ENCODE peak calls at places on chromosomes 13 and 19, in six cellular contexts. One of them, this sample, is unnamed.

GRCh38 chr19:10550336-10550735 is 6.6 kb downstream of the ATG4D start:
- DNase-seq in T-helper 2 cell: no peak
- DNase-seq in iris pigment epithelial cell: no peak
- DNase-seq in RCC 7860: no peak
- DNase-seq in fibroblast of the aortic adventitia: no peak
- DNase-seq in tibial artery: no peak
- DNase-seq in this sample: no peak

GRCh38 chr19:32018014-32018413 is 327.4 kb upstream of the ZNF507 start:
- DNase-seq in tibial artery: no peak
- DNase-seq in fibroblast of the aortic adventitia: no peak
- DNase-seq in RCC 7860: no peak
- DNase-seq in iris pigment epithelial cell: peak; percentile 61
- DNase-seq in T-helper 2 cell: no peak
- DNase-seq in this sample: no peak

GRCh38 chr13:92538164-92538563 is 688.4 kb upstream of the GPC6 start:
- DNase-seq in RCC 7860: no peak
- DNase-seq in tibial artery: no peak
- DNase-seq in fibroblast of the aortic adventitia: no peak
- DNase-seq in iris pigment epithelial cell: no peak
- DNase-seq in T-helper 2 cell: no peak
- DNase-seq in this sample: no peak

GRCh38 chr19:18488838-18489626 is 32.8 kb downstream of the ELL start:
- DNase-seq in T-helper 2 cell: no peak
- DNase-seq in iris pigment epithelial cell: peak; percentile 24
- DNase-seq in RCC 7860: no peak
- DNase-seq in fibroblast of the aortic adventitia: no peak
- DNase-seq in tibial artery: no peak
- DNase-seq in this sample: no peak

GRCh38 chr19:7356899-7357627 is 8.3 kb downstream of the ARHGEF18 start:
- DNase-seq in iris pigment epithelial cell: no peak
- DNase-seq in T-helper 2 cell: no peak
- DNase-seq in tibial artery: no peak
- DNase-seq in RCC 7860: no peak
- DNase-seq in fibroblast of the aortic adventitia: no peak
- DNase-seq in this sample: no peak

GRCh38 chr13:98752111-98752941 is at the start of gene SLC15A1:
- DNase-seq in T-helper 2 cell: no peak
- DNase-seq in tibial artery: no peak
- DNase-seq in fibroblast of the aortic adventitia: no peak
- DNase-seq in iris pigment epithelial cell: no peak
- DNase-seq in RCC 7860: no peak
- DNase-seq in this sample: no peak

GRCh38 chr13:46662690-46663089 is 109.7 kb downstream of the LRCH1 start:
- DNase-seq in T-helper 2 cell: no peak
- DNase-seq in fibroblast of the aortic adventitia: no peak
- DNase-seq in iris pigment epithelial cell: no peak
- DNase-seq in RCC 7860: no peak
- DNase-seq in tibial artery: no peak
- DNase-seq in this sample: no peak

GRCh38 chr19:51094696-51095279 is 12.1 kb upstream of the KLK14 start:
- DNase-seq in tibial artery: no peak
- DNase-seq in T-helper 2 cell: no peak
- DNase-seq in iris pigment epithelial cell: no peak
- DNase-seq in fibroblast of the aortic adventitia: no peak
- DNase-seq in RCC 7860: no peak
- DNase-seq in this sample: no peak

GRCh38 chr13:40146586-40147240 is 491.3 kb downstream of the COG6 start:
- DNase-seq in tibial artery: no peak
- DNase-seq in RCC 7860: no peak
- DNase-seq in iris pigment epithelial cell: no peak
- DNase-seq in T-helper 2 cell: no peak
- DNase-seq in fibroblast of the aortic adventitia: no peak
- DNase-seq in this sample: no peak

GRCh38 chr19:19064098-19064722 is 416 bp downstream of the SLC25A42 start:
- DNase-seq in fibroblast of the aortic adventitia: no peak
- DNase-seq in RCC 7860: no peak
- DNase-seq in T-helper 2 cell: no peak
- DNase-seq in iris pigment epithelial cell: no peak
- DNase-seq in tibial artery: no peak
- DNase-seq in this sample: no peak

GRCh38 chr19:54299126-54299498 is 13.9 kb downstream of the LILRA5 start:
- DNase-seq in fibroblast of the aortic adventitia: no peak
- DNase-seq in iris pigment epithelial cell: no peak
- DNase-seq in tibial artery: no peak
- DNase-seq in RCC 7860: no peak
- DNase-seq in T-helper 2 cell: no peak
- DNase-seq in this sample: no peak

GRCh38 chr19:8423821-8424223 is 10.7 kb downstream of the MARCHF2 start:
- DNase-seq in T-helper 2 cell: no peak
- DNase-seq in fibroblast of the aortic adventitia: peak; percentile 99
- DNase-seq in iris pigment epithelial cell: peak; percentile 98
- DNase-seq in RCC 7860: peak; percentile 94
- DNase-seq in tibial artery: peak; percentile 98
- DNase-seq in this sample: peak; percentile 96

GRCh38 chr19:42846597-42846996 is 32.9 kb downstream of the PSG1 start:
- DNase-seq in fibroblast of the aortic adventitia: no peak
- DNase-seq in tibial artery: no peak
- DNase-seq in RCC 7860: no peak
- DNase-seq in iris pigment epithelial cell: peak; percentile 25
- DNase-seq in T-helper 2 cell: no peak
- DNase-seq in this sample: no peak

GRCh38 chr13:59088716-59089115 is 1075.0 kb downstream of the DIAPH3 start:
- DNase-seq in fibroblast of the aortic adventitia: peak; percentile 48
- DNase-seq in iris pigment epithelial cell: peak; percentile 80
- DNase-seq in T-helper 2 cell: no peak
- DNase-seq in tibial artery: no peak
- DNase-seq in RCC 7860: peak; percentile 35
- DNase-seq in this sample: no peak

GRCh38 chr13:43085545-43085944 is 62.2 kb downstream of the DNAJC15 start:
- DNase-seq in iris pigment epithelial cell: peak; percentile 41
- DNase-seq in T-helper 2 cell: no peak
- DNase-seq in RCC 7860: no peak
- DNase-seq in tibial artery: no peak
- DNase-seq in fibroblast of the aortic adventitia: peak; percentile 74
- DNase-seq in this sample: no peak

GRCh38 chr19:48468806-48469055 is 438 bp upstream of the CYTH2 start:
- DNase-seq in tibial artery: no peak
- DNase-seq in RCC 7860: peak; percentile 99
- DNase-seq in iris pigment epithelial cell: no peak
- DNase-seq in T-helper 2 cell: no peak
- DNase-seq in fibroblast of the aortic adventitia: no peak
- DNase-seq in this sample: no peak

GRCh38 chr13:99225078-99225477 is 24.4 kb downstream of the UBAC2 start:
- DNase-seq in iris pigment epithelial cell: no peak
- DNase-seq in T-helper 2 cell: no peak
- DNase-seq in tibial artery: no peak
- DNase-seq in fibroblast of the aortic adventitia: no peak
- DNase-seq in RCC 7860: no peak
- DNase-seq in this sample: no peak

GRCh38 chr13:83798731-83799130 is 83.5 kb downstream of the SLITRK1 start:
- DNase-seq in iris pigment epithelial cell: peak; percentile 68
- DNase-seq in RCC 7860: no peak
- DNase-seq in tibial artery: no peak
- DNase-seq in fibroblast of the aortic adventitia: peak; percentile 64
- DNase-seq in T-helper 2 cell: no peak
- DNase-seq in this sample: no peak

GRCh38 chr19:46967578-46968018 is 52.0 kb upstream of the NPAS1 start:
- DNase-seq in T-helper 2 cell: no peak
- DNase-seq in tibial artery: no peak
- DNase-seq in fibroblast of the aortic adventitia: peak; percentile 54
- DNase-seq in iris pigment epithelial cell: no peak
- DNase-seq in RCC 7860: peak; percentile 82
- DNase-seq in this sample: peak; percentile 71

GRCh38 chr13:93963266-93964131 is 516.0 kb downstream of the DCT start:
- DNase-seq in tibial artery: no peak
- DNase-seq in RCC 7860: peak; percentile 12
- DNase-seq in T-helper 2 cell: no peak
- DNase-seq in fibroblast of the aortic adventitia: peak; percentile 45
- DNase-seq in iris pigment epithelial cell: peak; percentile 70
- DNase-seq in this sample: no peak

GRCh38 chr19:35295792-35296462 is 4.0 kb downstream of the MAG start:
- DNase-seq in fibroblast of the aortic adventitia: no peak
- DNase-seq in iris pigment epithelial cell: no peak
- DNase-seq in RCC 7860: no peak
- DNase-seq in tibial artery: no peak
- DNase-seq in T-helper 2 cell: no peak
- DNase-seq in this sample: no peak

GRCh38 chr13:26037302-26037701 is 14.5 kb downstream of the SHISA2 start:
- DNase-seq in fibroblast of the aortic adventitia: no peak
- DNase-seq in T-helper 2 cell: no peak
- DNase-seq in tibial artery: no peak
- DNase-seq in RCC 7860: no peak
- DNase-seq in iris pigment epithelial cell: no peak
- DNase-seq in this sample: no peak

GRCh38 chr13:59746291-59746962 is 417.3 kb downstream of the DIAPH3 start:
- DNase-seq in T-helper 2 cell: no peak
- DNase-seq in RCC 7860: peak; percentile 8
- DNase-seq in fibroblast of the aortic adventitia: peak; percentile 58
- DNase-seq in tibial artery: no peak
- DNase-seq in iris pigment epithelial cell: peak; percentile 77
- DNase-seq in this sample: no peak

GRCh38 chr13:41457589-41458186 is 338 bp downstream of the RGCC start:
- DNase-seq in iris pigment epithelial cell: peak; percentile 10
- DNase-seq in RCC 7860: no peak
- DNase-seq in tibial artery: no peak
- DNase-seq in T-helper 2 cell: no peak
- DNase-seq in fibroblast of the aortic adventitia: no peak
- DNase-seq in this sample: no peak

GRCh38 chr13:30346159-30346788 is 38.9 kb upstream of the KATNAL1 start:
- DNase-seq in iris pigment epithelial cell: no peak
- DNase-seq in fibroblast of the aortic adventitia: no peak
- DNase-seq in RCC 7860: no peak
- DNase-seq in T-helper 2 cell: no peak
- DNase-seq in tibial artery: no peak
- DNase-seq in this sample: no peak

GRCh38 chr19:17136026-17136425 is 60.4 kb downstream of the MYO9B start:
- DNase-seq in tibial artery: no peak
- DNase-seq in T-helper 2 cell: no peak
- DNase-seq in iris pigment epithelial cell: peak; percentile 9
- DNase-seq in fibroblast of the aortic adventitia: no peak
- DNase-seq in RCC 7860: no peak
- DNase-seq in this sample: no peak

GRCh38 chr13:94090773-94091172 is 388.7 kb downstream of the DCT start:
- DNase-seq in T-helper 2 cell: no peak
- DNase-seq in iris pigment epithelial cell: peak; percentile 42
- DNase-seq in tibial artery: no peak
- DNase-seq in fibroblast of the aortic adventitia: no peak
- DNase-seq in RCC 7860: no peak
- DNase-seq in this sample: no peak

GRCh38 chr19:32464279-32464678 is 58.7 kb downstream of the DPY19L3 start:
- DNase-seq in fibroblast of the aortic adventitia: peak; percentile 26
- DNase-seq in RCC 7860: peak; percentile 18
- DNase-seq in tibial artery: no peak
- DNase-seq in iris pigment epithelial cell: peak; percentile 14
- DNase-seq in T-helper 2 cell: no peak
- DNase-seq in this sample: no peak

GRCh38 chr19:5137114-5137513 is 168.2 kb downstream of the KDM4B start:
- DNase-seq in RCC 7860: no peak
- DNase-seq in tibial artery: no peak
- DNase-seq in T-helper 2 cell: no peak
- DNase-seq in iris pigment epithelial cell: no peak
- DNase-seq in fibroblast of the aortic adventitia: no peak
- DNase-seq in this sample: no peak

GRCh38 chr19:15995536-15995935 is 46.7 kb downstream of the OR10H4 start:
- DNase-seq in iris pigment epithelial cell: no peak
- DNase-seq in fibroblast of the aortic adventitia: peak; percentile 18
- DNase-seq in RCC 7860: no peak
- DNase-seq in tibial artery: peak; percentile 91
- DNase-seq in T-helper 2 cell: no peak
- DNase-seq in this sample: no peak

GRCh38 chr13:112332727-112333126 is 43.4 kb upstream of the SPACA7 start:
- DNase-seq in tibial artery: no peak
- DNase-seq in iris pigment epithelial cell: no peak
- DNase-seq in fibroblast of the aortic adventitia: no peak
- DNase-seq in T-helper 2 cell: no peak
- DNase-seq in RCC 7860: no peak
- DNase-seq in this sample: no peak

GRCh38 chr19:15508035-15508710 is at the start of gene CYP4F22:
- DNase-seq in tibial artery: no peak
- DNase-seq in T-helper 2 cell: no peak
- DNase-seq in fibroblast of the aortic adventitia: no peak
- DNase-seq in iris pigment epithelial cell: no peak
- DNase-seq in RCC 7860: no peak
- DNase-seq in this sample: no peak

GRCh38 chr19:31451686-31452325 is 102.6 kb upstream of the TSHZ3 start:
- DNase-seq in RCC 7860: no peak
- DNase-seq in tibial artery: no peak
- DNase-seq in T-helper 2 cell: no peak
- DNase-seq in iris pigment epithelial cell: peak; percentile 64
- DNase-seq in fibroblast of the aortic adventitia: peak; percentile 30
- DNase-seq in this sample: no peak